ENCODE peak calls at places on chromosomes 5 and 9, in eight cellular contexts. Y is IMR-90; S is stimulated activated CD4-positive, alpha-beta T cell treated with anti-CD3 and anti-CD28 coated beads, Interleukin-12 subunit alpha, Interleukin-12 subunit beta, amount 100 ng/mL, for 48 hours; A is neural progenitor cell; B is Caki2; Q is activated naive CD4-positive, alpha-beta T cell treated with anti-CD3 and anti-CD28 coated beads for 36 hours; M is T-helper 2 cell; N is activated gamma-delta T cell. X is an unnamed sample.

GRCh38 chr5:174849426-174849825 is 125.0 kb downstream of the MSX2 start:
- DNase-seq in Y (no peak), A (no peak), N (no peak), M (no peak), S (no peak), Q (no peak), B (no peak), X (no peak)

GRCh38 chr9:115022760-115023434 is 92.5 kb upstream of the TNFSF8 start:
- DNase-seq in B (no peak), Y (peak), A (no peak), N (no peak), M (no peak), Q (no peak), S (no peak), X (no peak)

GRCh38 chr9:135344523-135344901 is 135.1 kb upstream of the PPP1R26 start:
- DNase-seq in Q (no peak), S (no peak), M (no peak), Y (no peak), A (no peak), N (no peak), B (no peak), X (no peak)

GRCh38 chr9:136857166-136857565 is 5.0 kb downstream of the MAMDC4 start:
- DNase-seq in M (peak), Q (peak), N (no peak), B (no peak), S (no peak), Y (no peak), A (no peak), X (no peak)

GRCh38 chr5:153511632-153512031 is 21.2 kb downstream of the GRIA1 start:
- DNase-seq in Q (no peak), S (no peak), A (no peak), M (no peak), Y (no peak), N (no peak), B (no peak), X (no peak)

GRCh38 chr9:96293481-96293880 is 8.5 kb downstream of the HSD17B3 start:
- DNase-seq in S (no peak), N (no peak), M (no peak), Q (no peak), Y (peak), A (no peak), B (no peak), X (no peak)

GRCh38 chr9:121691890-121692289 is 40.5 kb downstream of the DAB2IP start:
- DNase-seq in A (no peak), B (no peak), Y (no peak), Q (no peak), M (no peak), N (no peak), S (no peak), X (no peak)

GRCh38 chr5:156815988-156816599 is 34.0 kb upstream of the PPP1R2B start:
- DNase-seq in N (no peak), B (peak), M (no peak), Q (peak), A (peak), S (peak), Y (peak), X (no peak)

GRCh38 chr5:86376214-86376613 is 241.5 kb upstream of the COX7C start:
- DNase-seq in Y (no peak), B (no peak), M (no peak), S (no peak), A (no peak), Q (no peak), N (no peak), X (no peak)

GRCh38 chr5:84287964-84288363 is 96.7 kb downstream of the EDIL3 start:
- DNase-seq in B (peak), Q (no peak), N (no peak), S (no peak), A (no peak), M (no peak), Y (peak), X (no peak)

GRCh38 chr5:74630387-74631087 is 10.0 kb downstream of the ENC1 start:
- DNase-seq in Y (peak), S (no peak), A (no peak), B (peak), M (no peak), N (no peak), Q (peak), X (no peak)

GRCh38 chr5:78232163-78232562 is 62.3 kb downstream of the AP3B1 start:
- DNase-seq in N (no peak), A (no peak), B (no peak), M (no peak), Y (no peak), S (no peak), Q (no peak), X (no peak)

X was measured in vagina.